ENCODE peak calls at places on chromosomes 6 and 20, in seven cellular contexts. P is HCT116, U is HepG2, K is K562, I is H1, S is GM12878, O is SK-N-SH. M is an unnamed sample.

GRCh38 chr6:69690986-69691385 is 105.8 kb downstream of the LMBRD1 start:
- DNase-seq in P (no peak), U (no peak), K (no peak), I (no peak), S (no peak), O (no peak), M (no peak)

GRCh38 chr6:45378324-45378926 is 691 bp upstream of the SUPT3H start:
- DNase-seq in P (no peak), U (no peak), K (peak; percentile 50), I (no peak), S (no peak), O (peak; percentile 58), M (no peak)

GRCh38 chr20:18443841-18444240 is 23.0 kb downstream of the DZANK1 start:
- DNase-seq in P (no peak), U (no peak), K (no peak), I (no peak), S (no peak), O (peak; percentile 13), M (no peak)

GRCh38 chr6:40999498-41000070 is 39.4 kb downstream of the UNC5CL start:
- DNase-seq in P (peak; percentile 36), U (peak; percentile 80), K (peak; percentile 70), I (peak; percentile 53), S (peak; percentile 1), O (peak; percentile 36), M (no peak)

GRCh38 chr20:51678041-51678697 is 90.0 kb downstream of the ATP9A start:
- DNase-seq in P (no peak), U (no peak), K (no peak), I (no peak), S (no peak), O (peak; percentile 84), M (no peak)

GRCh38 chr20:33419140-33419974 is 18.0 kb upstream of the CDK5RAP1 start:
- DNase-seq in P (no peak), U (no peak), K (peak; percentile 78), I (no peak), S (no peak), O (peak; percentile 39), M (no peak)

GRCh38 chr20:54067606-54068174 is 2.7 kb downstream of the BCAS1 start:
- DNase-seq in P (peak; percentile 97), U (peak; percentile 99), K (peak; percentile 49), I (peak; percentile 29), S (peak; percentile 75), O (no peak), M (peak; percentile 95)

GRCh38 chr6:23343610-23344306 is 774.4 kb downstream of the HDGFL1 start:
- DNase-seq in P (no peak), U (no peak), K (no peak), I (no peak), S (no peak), O (no peak), M (no peak)

GRCh38 chr20:9311132-9311531 is 203.3 kb upstream of the LAMP5 start:
- DNase-seq in P (no peak), U (no peak), K (no peak), I (no peak), S (no peak), O (no peak), M (no peak)

GRCh38 chr20:59006864-59007757 is at the start of gene CTSZ:
- DNase-seq in P (no peak), U (no peak), K (peak; percentile 95), I (no peak), S (no peak), O (no peak), M (no peak)

GRCh38 chr6:149054559-149055194 is 262.8 kb upstream of the TAB2 start:
- DNase-seq in P (no peak), U (no peak), K (no peak), I (no peak), S (peak; percentile 86), O (no peak), M (no peak)

GRCh38 chr6:76026101-76026500 is 46.4 kb downstream of the IMPG1 start:
- DNase-seq in P (no peak), U (no peak), K (no peak), I (no peak), S (no peak), O (no peak), M (no peak)

GRCh38 chr6:23505021-23505420 is 621.0 kb upstream of the NRSN1 start:
- DNase-seq in P (no peak), U (no peak), K (no peak), I (no peak), S (no peak), O (no peak), M (no peak)

GRCh38 chr20:2210646-2211556 is 84.9 kb upstream of the TGM3 start:
- DNase-seq in P (no peak), U (no peak), K (no peak), I (no peak), S (no peak), O (no peak), M (no peak)

GRCh38 chr20:43238833-43239232 is 49.1 kb upstream of the PTPRT start:
- DNase-seq in P (peak; percentile 33), U (no peak), K (peak; percentile 45), I (no peak), S (no peak), O (peak; percentile 23), M (no peak)

GRCh38 chr6:28543671-28544131 is 18.0 kb downstream of the GPX5 start:
- DNase-seq in P (no peak), U (no peak), K (no peak), I (no peak), S (no peak), O (peak; percentile 12), M (no peak)

GRCh38 chr6:184161-184695 is 108.1 kb upstream of the DUSP22 start:
- DNase-seq in P (no peak), U (no peak), K (no peak), I (no peak), S (no peak), O (no peak), M (no peak)

GRCh38 chr6:99458319-99458718 is 33.2 kb upstream of the PNISR start:
- DNase-seq in P (peak; percentile 45), U (peak; percentile 47), K (peak; percentile 18), I (no peak), S (no peak), O (no peak), M (no peak)

GRCh38 chr6:159602370-159603185 is 90.5 kb downstream of the SOD2 start:
- DNase-seq in P (no peak), U (no peak), K (no peak), I (no peak), S (no peak), O (no peak), M (no peak)

GRCh38 chr6:144379356-144379755 is 94.2 kb downstream of the UTRN start:
- DNase-seq in P (no peak), U (no peak), K (no peak), I (no peak), S (no peak), O (no peak), M (no peak)

GRCh38 chr6:3231213-3232016 is 4.0 kb upstream of the TUBB2B start:
- DNase-seq in P (no peak), U (peak; percentile 80), K (no peak), I (no peak), S (no peak), O (peak; percentile 78), M (no peak)

GRCh38 chr6:36692220-36692619 is 5.4 kb upstream of the RAB44 start:
- DNase-seq in P (no peak), U (no peak), K (no peak), I (no peak), S (no peak), O (no peak), M (no peak)

GRCh38 chr6:135568366-135568765 is 70.8 kb upstream of the AHI1 start:
- DNase-seq in P (no peak), U (no peak), K (no peak), I (no peak), S (peak; percentile 7), O (peak; percentile 45), M (no peak)

GRCh38 chr20:10965936-10966470 is 292.2 kb upstream of the JAG1 start:
- DNase-seq in P (no peak), U (no peak), K (no peak), I (no peak), S (no peak), O (no peak), M (no peak)

GRCh38 chr6:132551214-132551613 is 1.3 kb upstream of the TAAR8 start:
- DNase-seq in P (no peak), U (no peak), K (no peak), I (no peak), S (no peak), O (no peak), M (no peak)
- H3K27me3 ChIP-seq in P (no peaks in the 10 kb centered on the region), U (no peaks in the 10 kb centered on the region), K (peaks cover 2% of the 10 kb centered on the region), I (no peaks in the 10 kb centered on the region), S (no peaks in the 10 kb centered on the region), O (peaks cover 18% of the 10 kb centered on the region), M (no peaks in the 10 kb centered on the region)

GRCh38 chr6:139747154-139747553 is 372.7 kb upstream of the CITED2 start:
- DNase-seq in P (no peak), U (no peak), K (no peak), I (no peak), S (no peak), O (no peak), M (no peak)

GRCh38 chr6:139751179-139751578 is 376.7 kb upstream of the CITED2 start:
- DNase-seq in P (no peak), U (no peak), K (no peak), I (no peak), S (no peak), O (no peak), M (no peak)

GRCh38 chr6:139752086-139752485 is 377.6 kb upstream of the CITED2 start:
- DNase-seq in P (no peak), U (no peak), K (no peak), I (no peak), S (no peak), O (no peak), M (no peak)

GRCh38 chr6:139744891-139745290 is 370.4 kb upstream of the CITED2 start:
- DNase-seq in P (no peak), U (no peak), K (no peak), I (no peak), S (no peak), O (no peak), M (no peak)

GRCh38 chr6:139748353-139749146 is 374.1 kb upstream of the CITED2 start:
- DNase-seq in P (no peak), U (peak; percentile 27), K (peak; percentile 15), I (no peak), S (no peak), O (no peak), M (no peak)
- TF ChIP-seq SIN3A in P (no peak), U (no peak), K (no peak), I (no peak), S (no peak), O (no peak), M (no peak)

GRCh38 chr20:62439218-62439617 is 11.9 kb upstream of the RBBP8NL start:
- DNase-seq in P (no peak), U (no peak), K (no peak), I (no peak), S (no peak), O (no peak), M (no peak)
- H3K27me3 ChIP-seq in P (no peaks in the 10 kb centered on the region), U (peaks cover 100% of the 10 kb centered on the region), K (peaks cover 41% of the 10 kb centered on the region), I (no peaks in the 10 kb centered on the region), S (no peaks in the 10 kb centered on the region), O (no peaks in the 10 kb centered on the region), M (no peaks in the 10 kb centered on the region)

GRCh38 chr6:53603381-53604121 is 58.6 kb upstream of the GCLC start:
- DNase-seq in P (no peak), U (no peak), K (no peak), I (no peak), S (no peak), O (no peak), M (no peak)

GRCh38 chr6:53593001-53593488 is 48.1 kb upstream of the GCLC start:
- DNase-seq in P (no peak), U (no peak), K (no peak), I (no peak), S (no peak), O (no peak), M (no peak)

GRCh38 chr6:53598584-53598983 is 53.7 kb upstream of the GCLC start:
- DNase-seq in P (no peak), U (no peak), K (no peak), I (no peak), S (no peak), O (no peak), M (no peak)
- TF ChIP-seq SIN3A in P (no peak), U (no peak), K (no peak), I (no peak), S (no peak), O (no peak), M (no peak)